ENCODE peak calls at places on chromosome 17, in seven cellular contexts. One of them, this sample, is unnamed.
A peak's percentile ranks its signal among the peaks of the same experiment; 100 is the strongest.

GRCh38 chr17:38425048-38425447 is 3.2 kb upstream of the ARHGAP23 start:
- DNase-seq in mammary epithelial cell: no peak
- DNase-seq in H54: no peak
- DNase-seq in stimulated activated CD8-positive, alpha-beta memory T cell treated with anti-CD3 and anti-CD28 coated beads, Interleukin-2, amount 100 ng/mL, for 48 hours: no peak
- DNase-seq in esophagus squamous epithelium: no peak
- DNase-seq in GM19239: no peak
- DNase-seq in smooth muscle cell of the brain vasculature: no peak
- DNase-seq in this sample: no peak

GRCh38 chr17:78611636-78612035 is 34.4 kb upstream of the DNAH17 start:
- DNase-seq in mammary epithelial cell: no peak
- DNase-seq in H54: no peak
- DNase-seq in stimulated activated CD8-positive, alpha-beta memory T cell treated with anti-CD3 and anti-CD28 coated beads, Interleukin-2, amount 100 ng/mL, for 48 hours: no peak
- DNase-seq in esophagus squamous epithelium: no peak
- DNase-seq in GM19239: no peak
- DNase-seq in smooth muscle cell of the brain vasculature: no peak
- DNase-seq in this sample: no peak

GRCh38 chr17:74272731-74273201 is 1.3 kb upstream of the DNAI2 start:
- DNase-seq in mammary epithelial cell: no peak
- DNase-seq in H54: no peak
- DNase-seq in stimulated activated CD8-positive, alpha-beta memory T cell treated with anti-CD3 and anti-CD28 coated beads, Interleukin-2, amount 100 ng/mL, for 48 hours: no peak
- DNase-seq in esophagus squamous epithelium: no peak
- DNase-seq in GM19239: no peak
- DNase-seq in smooth muscle cell of the brain vasculature: no peak
- DNase-seq in this sample: no peak

GRCh38 chr17:15456972-15457722 is 10.3 kb downstream of the CDRT4 start:
- DNase-seq in mammary epithelial cell: no peak
- DNase-seq in H54: no peak
- DNase-seq in stimulated activated CD8-positive, alpha-beta memory T cell treated with anti-CD3 and anti-CD28 coated beads, Interleukin-2, amount 100 ng/mL, for 48 hours: no peak
- DNase-seq in esophagus squamous epithelium: no peak
- DNase-seq in GM19239: no peak
- DNase-seq in smooth muscle cell of the brain vasculature: peak; percentile 82
- DNase-seq in this sample: no peak

GRCh38 chr17:40309031-40309937 is at the start of gene RARA:
- DNase-seq in mammary epithelial cell: no peak
- DNase-seq in H54: no peak
- DNase-seq in stimulated activated CD8-positive, alpha-beta memory T cell treated with anti-CD3 and anti-CD28 coated beads, Interleukin-2, amount 100 ng/mL, for 48 hours: no peak
- DNase-seq in esophagus squamous epithelium: no peak
- DNase-seq in GM19239: no peak
- DNase-seq in smooth muscle cell of the brain vasculature: no peak
- DNase-seq in this sample: no peak

GRCh38 chr17:45868276-45868675 is 23.6 kb downstream of the SPPL2C start:
- DNase-seq in mammary epithelial cell: no peak
- DNase-seq in H54: no peak
- DNase-seq in stimulated activated CD8-positive, alpha-beta memory T cell treated with anti-CD3 and anti-CD28 coated beads, Interleukin-2, amount 100 ng/mL, for 48 hours: no peak
- DNase-seq in esophagus squamous epithelium: no peak
- DNase-seq in GM19239: no peak
- DNase-seq in smooth muscle cell of the brain vasculature: no peak
- DNase-seq in this sample: no peak

GRCh38 chr17:7218774-7219173 is 862 bp downstream of the DLG4 start:
- DNase-seq in mammary epithelial cell: no peak
- DNase-seq in H54: no peak
- DNase-seq in stimulated activated CD8-positive, alpha-beta memory T cell treated with anti-CD3 and anti-CD28 coated beads, Interleukin-2, amount 100 ng/mL, for 48 hours: no peak
- DNase-seq in esophagus squamous epithelium: no peak
- DNase-seq in GM19239: no peak
- DNase-seq in smooth muscle cell of the brain vasculature: no peak
- DNase-seq in this sample: no peak

GRCh38 chr17:73645050-73645871 is 1.0 kb upstream of the SDK2 start:
- DNase-seq in mammary epithelial cell: peak; percentile 66
- DNase-seq in H54: no peak
- DNase-seq in stimulated activated CD8-positive, alpha-beta memory T cell treated with anti-CD3 and anti-CD28 coated beads, Interleukin-2, amount 100 ng/mL, for 48 hours: no peak
- DNase-seq in esophagus squamous epithelium: no peak
- DNase-seq in GM19239: no peak
- DNase-seq in smooth muscle cell of the brain vasculature: no peak
- DNase-seq in this sample: no peak

GRCh38 chr17:10768766-10769383 is 35.0 kb downstream of the TMEM238L start:
- DNase-seq in mammary epithelial cell: no peak
- DNase-seq in H54: no peak
- DNase-seq in stimulated activated CD8-positive, alpha-beta memory T cell treated with anti-CD3 and anti-CD28 coated beads, Interleukin-2, amount 100 ng/mL, for 48 hours: no peak
- DNase-seq in esophagus squamous epithelium: no peak
- DNase-seq in GM19239: no peak
- DNase-seq in smooth muscle cell of the brain vasculature: no peak
- DNase-seq in this sample: no peak

GRCh38 chr17:72571813-72572396 is 451.1 kb downstream of the SOX9 start:
- DNase-seq in mammary epithelial cell: no peak
- DNase-seq in H54: no peak
- DNase-seq in stimulated activated CD8-positive, alpha-beta memory T cell treated with anti-CD3 and anti-CD28 coated beads, Interleukin-2, amount 100 ng/mL, for 48 hours: no peak
- DNase-seq in esophagus squamous epithelium: no peak
- DNase-seq in GM19239: no peak
- DNase-seq in smooth muscle cell of the brain vasculature: no peak
- DNase-seq in this sample: no peak

GRCh38 chr17:5120036-5120435 is 4.2 kb downstream of the USP6 start:
- DNase-seq in mammary epithelial cell: no peak
- DNase-seq in H54: no peak
- DNase-seq in stimulated activated CD8-positive, alpha-beta memory T cell treated with anti-CD3 and anti-CD28 coated beads, Interleukin-2, amount 100 ng/mL, for 48 hours: no peak
- DNase-seq in esophagus squamous epithelium: no peak
- DNase-seq in GM19239: no peak
- DNase-seq in smooth muscle cell of the brain vasculature: no peak
- DNase-seq in this sample: no peak

GRCh38 chr17:32626371-32626770 is 139.6 kb downstream of the CDK5R1 start:
- DNase-seq in mammary epithelial cell: no peak
- DNase-seq in H54: no peak
- DNase-seq in stimulated activated CD8-positive, alpha-beta memory T cell treated with anti-CD3 and anti-CD28 coated beads, Interleukin-2, amount 100 ng/mL, for 48 hours: no peak
- DNase-seq in esophagus squamous epithelium: no peak
- DNase-seq in GM19239: no peak
- DNase-seq in smooth muscle cell of the brain vasculature: no peak
- DNase-seq in this sample: no peak

GRCh38 chr17:73262676-73263642 is 1.3 kb upstream of the CPSF4L start:
- DNase-seq in mammary epithelial cell: no peak
- DNase-seq in H54: no peak
- DNase-seq in stimulated activated CD8-positive, alpha-beta memory T cell treated with anti-CD3 and anti-CD28 coated beads, Interleukin-2, amount 100 ng/mL, for 48 hours: no peak
- DNase-seq in esophagus squamous epithelium: no peak
- DNase-seq in GM19239: no peak
- DNase-seq in smooth muscle cell of the brain vasculature: no peak
- DNase-seq in this sample: no peak

GRCh38 chr17:63675607-63676539 is 24.1 kb downstream of the LIMD2 start:
- DNase-seq in mammary epithelial cell: peak; percentile 80
- DNase-seq in H54: peak; percentile 82
- DNase-seq in stimulated activated CD8-positive, alpha-beta memory T cell treated with anti-CD3 and anti-CD28 coated beads, Interleukin-2, amount 100 ng/mL, for 48 hours: no peak
- DNase-seq in esophagus squamous epithelium: no peak
- DNase-seq in GM19239: no peak
- DNase-seq in smooth muscle cell of the brain vasculature: no peak
- DNase-seq in this sample: no peak

GRCh38 chr17:16661217-16661616 is 7.6 kb upstream of the ZNF624 start:
- DNase-seq in mammary epithelial cell: no peak
- DNase-seq in H54: no peak
- DNase-seq in stimulated activated CD8-positive, alpha-beta memory T cell treated with anti-CD3 and anti-CD28 coated beads, Interleukin-2, amount 100 ng/mL, for 48 hours: no peak
- DNase-seq in esophagus squamous epithelium: no peak
- DNase-seq in GM19239: no peak
- DNase-seq in smooth muscle cell of the brain vasculature: no peak
- DNase-seq in this sample: no peak

GRCh38 chr17:63542942-63543821 is 7.1 kb upstream of the DCAF7 start:
- DNase-seq in mammary epithelial cell: no peak
- DNase-seq in H54: no peak
- DNase-seq in stimulated activated CD8-positive, alpha-beta memory T cell treated with anti-CD3 and anti-CD28 coated beads, Interleukin-2, amount 100 ng/mL, for 48 hours: no peak
- DNase-seq in esophagus squamous epithelium: no peak
- DNase-seq in GM19239: no peak
- DNase-seq in smooth muscle cell of the brain vasculature: no peak
- DNase-seq in this sample: no peak

GRCh38 chr17:51947160-51947559 is 211.4 kb downstream of the CA10 start:
- DNase-seq in mammary epithelial cell: no peak
- DNase-seq in H54: no peak
- DNase-seq in stimulated activated CD8-positive, alpha-beta memory T cell treated with anti-CD3 and anti-CD28 coated beads, Interleukin-2, amount 100 ng/mL, for 48 hours: no peak
- DNase-seq in esophagus squamous epithelium: no peak
- DNase-seq in GM19239: no peak
- DNase-seq in smooth muscle cell of the brain vasculature: no peak
- DNase-seq in this sample: no peak

GRCh38 chr17:7853693-7854043 is 1.2 kb upstream of the TMEM88 start:
- DNase-seq in mammary epithelial cell: no peak
- DNase-seq in H54: no peak
- DNase-seq in stimulated activated CD8-positive, alpha-beta memory T cell treated with anti-CD3 and anti-CD28 coated beads, Interleukin-2, amount 100 ng/mL, for 48 hours: no peak
- DNase-seq in esophagus squamous epithelium: no peak
- DNase-seq in GM19239: no peak
- DNase-seq in smooth muscle cell of the brain vasculature: no peak
- DNase-seq in this sample: no peak

GRCh38 chr17:62626719-62627218 is 701 bp upstream of the MRC2 start:
- DNase-seq in mammary epithelial cell: peak; percentile 47
- DNase-seq in H54: peak; percentile 71
- DNase-seq in stimulated activated CD8-positive, alpha-beta memory T cell treated with anti-CD3 and anti-CD28 coated beads, Interleukin-2, amount 100 ng/mL, for 48 hours: no peak
- DNase-seq in esophagus squamous epithelium: no peak
- DNase-seq in GM19239: no peak
- DNase-seq in smooth muscle cell of the brain vasculature: no peak
- DNase-seq in this sample: no peak

GRCh38 chr17:27616414-27616813 is 14.6 kb upstream of the LGALS9 start:
- DNase-seq in mammary epithelial cell: no peak
- DNase-seq in H54: no peak
- DNase-seq in stimulated activated CD8-positive, alpha-beta memory T cell treated with anti-CD3 and anti-CD28 coated beads, Interleukin-2, amount 100 ng/mL, for 48 hours: no peak
- DNase-seq in esophagus squamous epithelium: no peak
- DNase-seq in GM19239: no peak
- DNase-seq in smooth muscle cell of the brain vasculature: no peak
- DNase-seq in this sample: no peak

GRCh38 chr17:68706351-68706750 is 105.2 kb upstream of the FAM20A start:
- DNase-seq in mammary epithelial cell: no peak
- DNase-seq in H54: no peak
- DNase-seq in stimulated activated CD8-positive, alpha-beta memory T cell treated with anti-CD3 and anti-CD28 coated beads, Interleukin-2, amount 100 ng/mL, for 48 hours: no peak
- DNase-seq in esophagus squamous epithelium: no peak
- DNase-seq in GM19239: no peak
- DNase-seq in smooth muscle cell of the brain vasculature: no peak
- DNase-seq in this sample: no peak

GRCh38 chr17:6365187-6365943 is 69.6 kb downstream of the AIPL1 start:
- DNase-seq in mammary epithelial cell: peak; percentile 89
- DNase-seq in H54: peak; percentile 16
- DNase-seq in stimulated activated CD8-positive, alpha-beta memory T cell treated with anti-CD3 and anti-CD28 coated beads, Interleukin-2, amount 100 ng/mL, for 48 hours: no peak
- DNase-seq in esophagus squamous epithelium: no peak
- DNase-seq in GM19239: no peak
- DNase-seq in smooth muscle cell of the brain vasculature: no peak
- DNase-seq in this sample: no peak

GRCh38 chr17:82864721-82865240 is 25.0 kb upstream of the ZNF750 start:
- DNase-seq in mammary epithelial cell: no peak
- DNase-seq in H54: no peak
- DNase-seq in stimulated activated CD8-positive, alpha-beta memory T cell treated with anti-CD3 and anti-CD28 coated beads, Interleukin-2, amount 100 ng/mL, for 48 hours: no peak
- DNase-seq in esophagus squamous epithelium: no peak
- DNase-seq in GM19239: no peak
- DNase-seq in smooth muscle cell of the brain vasculature: no peak
- DNase-seq in this sample: no peak

GRCh38 chr17:45147102-45147580 is 1.1 kb upstream of the HEXIM1 start:
- DNase-seq in mammary epithelial cell: no peak
- DNase-seq in H54: no peak
- DNase-seq in stimulated activated CD8-positive, alpha-beta memory T cell treated with anti-CD3 and anti-CD28 coated beads, Interleukin-2, amount 100 ng/mL, for 48 hours: no peak
- DNase-seq in esophagus squamous epithelium: no peak
- DNase-seq in GM19239: no peak
- DNase-seq in smooth muscle cell of the brain vasculature: no peak
- DNase-seq in this sample: peak; percentile 77

GRCh38 chr17:40895106-40895730 is 10.2 kb upstream of the KRT20 start:
- DNase-seq in mammary epithelial cell: no peak
- DNase-seq in H54: no peak
- DNase-seq in stimulated activated CD8-positive, alpha-beta memory T cell treated with anti-CD3 and anti-CD28 coated beads, Interleukin-2, amount 100 ng/mL, for 48 hours: no peak
- DNase-seq in esophagus squamous epithelium: no peak
- DNase-seq in GM19239: no peak
- DNase-seq in smooth muscle cell of the brain vasculature: no peak
- DNase-seq in this sample: no peak

GRCh38 chr17:20960871-20961270 is 81.9 kb downstream of the USP22 start:
- DNase-seq in mammary epithelial cell: no peak
- DNase-seq in H54: no peak
- DNase-seq in stimulated activated CD8-positive, alpha-beta memory T cell treated with anti-CD3 and anti-CD28 coated beads, Interleukin-2, amount 100 ng/mL, for 48 hours: no peak
- DNase-seq in esophagus squamous epithelium: no peak
- DNase-seq in GM19239: no peak
- DNase-seq in smooth muscle cell of the brain vasculature: no peak
- DNase-seq in this sample: no peak

GRCh38 chr17:47708864-47709541 is 15.0 kb downstream of the TBKBP1 start:
- DNase-seq in mammary epithelial cell: no peak
- DNase-seq in H54: no peak
- DNase-seq in stimulated activated CD8-positive, alpha-beta memory T cell treated with anti-CD3 and anti-CD28 coated beads, Interleukin-2, amount 100 ng/mL, for 48 hours: no peak
- DNase-seq in esophagus squamous epithelium: no peak
- DNase-seq in GM19239: no peak
- DNase-seq in smooth muscle cell of the brain vasculature: no peak
- DNase-seq in this sample: no peak

GRCh38 chr17:60391419-60392041 is 403 bp downstream of the USP32 start:
- DNase-seq in mammary epithelial cell: no peak
- DNase-seq in H54: no peak
- DNase-seq in stimulated activated CD8-positive, alpha-beta memory T cell treated with anti-CD3 and anti-CD28 coated beads, Interleukin-2, amount 100 ng/mL, for 48 hours: no peak
- DNase-seq in esophagus squamous epithelium: no peak
- DNase-seq in GM19239: peak; percentile 36
- DNase-seq in smooth muscle cell of the brain vasculature: no peak
- DNase-seq in this sample: no peak

GRCh38 chr17:8192070-8192815 is 2.3 kb upstream of the BORCS6 start:
- DNase-seq in mammary epithelial cell: peak; percentile 89
- DNase-seq in H54: peak; percentile 78
- DNase-seq in stimulated activated CD8-positive, alpha-beta memory T cell treated with anti-CD3 and anti-CD28 coated beads, Interleukin-2, amount 100 ng/mL, for 48 hours: no peak
- DNase-seq in esophagus squamous epithelium: no peak
- DNase-seq in GM19239: no peak
- DNase-seq in smooth muscle cell of the brain vasculature: no peak
- DNase-seq in this sample: peak; percentile 85

GRCh38 chr17:80751070-80751459 is 206.4 kb downstream of the RPTOR start:
- DNase-seq in mammary epithelial cell: no peak
- DNase-seq in H54: no peak
- DNase-seq in stimulated activated CD8-positive, alpha-beta memory T cell treated with anti-CD3 and anti-CD28 coated beads, Interleukin-2, amount 100 ng/mL, for 48 hours: no peak
- DNase-seq in esophagus squamous epithelium: no peak
- DNase-seq in GM19239: no peak
- DNase-seq in smooth muscle cell of the brain vasculature: no peak
- DNase-seq in this sample: no peak

GRCh38 chr17:28139822-28140221 is 97.3 kb downstream of the NLK start:
- DNase-seq in mammary epithelial cell: no peak
- DNase-seq in H54: no peak
- DNase-seq in stimulated activated CD8-positive, alpha-beta memory T cell treated with anti-CD3 and anti-CD28 coated beads, Interleukin-2, amount 100 ng/mL, for 48 hours: no peak
- DNase-seq in esophagus squamous epithelium: no peak
- DNase-seq in GM19239: no peak
- DNase-seq in smooth muscle cell of the brain vasculature: no peak
- DNase-seq in this sample: no peak

GRCh38 chr17:76696763-76697701 is 13.7 kb downstream of the MXRA7 start:
- DNase-seq in mammary epithelial cell: no peak
- DNase-seq in H54: no peak
- DNase-seq in stimulated activated CD8-positive, alpha-beta memory T cell treated with anti-CD3 and anti-CD28 coated beads, Interleukin-2, amount 100 ng/mL, for 48 hours: no peak
- DNase-seq in esophagus squamous epithelium: no peak
- DNase-seq in GM19239: peak; percentile 72
- DNase-seq in smooth muscle cell of the brain vasculature: no peak
- DNase-seq in this sample: no peak

GRCh38 chr17:44386182-44386525 is 3.3 kb downstream of the ITGA2B start:
- DNase-seq in mammary epithelial cell: no peak
- DNase-seq in H54: no peak
- DNase-seq in stimulated activated CD8-positive, alpha-beta memory T cell treated with anti-CD3 and anti-CD28 coated beads, Interleukin-2, amount 100 ng/mL, for 48 hours: no peak
- DNase-seq in esophagus squamous epithelium: no peak
- DNase-seq in GM19239: no peak
- DNase-seq in smooth muscle cell of the brain vasculature: no peak
- DNase-seq in this sample: no peak

GRCh38 chr17:70096861-70097260 is 21.8 kb downstream of the KCNJ16 start:
- DNase-seq in mammary epithelial cell: no peak
- DNase-seq in H54: no peak
- DNase-seq in stimulated activated CD8-positive, alpha-beta memory T cell treated with anti-CD3 and anti-CD28 coated beads, Interleukin-2, amount 100 ng/mL, for 48 hours: no peak
- DNase-seq in esophagus squamous epithelium: no peak
- DNase-seq in GM19239: no peak
- DNase-seq in smooth muscle cell of the brain vasculature: no peak
- DNase-seq in this sample: no peak

GRCh38 chr17:8755590-8756255 is 2.6 kb downstream of the SPDYE4 start:
- DNase-seq in mammary epithelial cell: no peak
- DNase-seq in H54: no peak
- DNase-seq in stimulated activated CD8-positive, alpha-beta memory T cell treated with anti-CD3 and anti-CD28 coated beads, Interleukin-2, amount 100 ng/mL, for 48 hours: no peak
- DNase-seq in esophagus squamous epithelium: no peak
- DNase-seq in GM19239: no peak
- DNase-seq in smooth muscle cell of the brain vasculature: no peak
- DNase-seq in this sample: no peak

GRCh38 chr17:77323413-77324171 is 182.8 kb downstream of the SEC14L1 start:
- DNase-seq in mammary epithelial cell: no peak
- DNase-seq in H54: no peak
- DNase-seq in stimulated activated CD8-positive, alpha-beta memory T cell treated with anti-CD3 and anti-CD28 coated beads, Interleukin-2, amount 100 ng/mL, for 48 hours: no peak
- DNase-seq in esophagus squamous epithelium: no peak
- DNase-seq in GM19239: no peak
- DNase-seq in smooth muscle cell of the brain vasculature: no peak
- DNase-seq in this sample: peak; percentile 40

This sample was measured in RKO.